ENCODE peak calls at places on chromosome 6, in seven cellular contexts. C is cardiac muscle cell, A is EL, P is MG63, Y is Daoy, Q is fibroblast of mammary gland, D is NCI-H524. J is an unnamed sample.

GRCh38 chr6:21022343-21023107 is 488.3 kb downstream of the CDKAL1 start:
- DNase-seq in C (no peak), A (no peak), P (no peak), Y (peak), Q (peak), D (no peak), J (peak)

GRCh38 chr6:131136021-131136847 is 967 bp downstream of the AKAP7 start:
- DNase-seq in C (no peak), A (peak), P (peak), Y (peak), Q (peak), D (no peak), J (no peak)

GRCh38 chr6:27863962-27864905 is 48.0 kb downstream of the OR2B2 start:
- DNase-seq in C (no peak), A (peak), P (no peak), Y (no peak), Q (peak), D (no peak), J (no peak)

GRCh38 chr6:144033816-144034540 is 25.9 kb upstream of the PLAGL1 start:
- DNase-seq in C (no peak), A (peak), P (peak), Y (peak), Q (peak), D (no peak), J (no peak)

GRCh38 chr6:121697921-121698320 is 262.5 kb downstream of the GJA1 start:
- DNase-seq in C (no peak), A (peak), P (no peak), Y (no peak), Q (no peak), D (no peak), J (no peak)

GRCh38 chr6:56647172-56647762 is 4.6 kb upstream of the DST start:
- DNase-seq in C (no peak), A (no peak), P (no peak), Y (no peak), Q (no peak), D (no peak), J (no peak)

GRCh38 chr6:43971776-43972126 is 155.5 kb downstream of the MRPL14 start:
- DNase-seq in C (no peak), A (peak), P (no peak), Y (no peak), Q (no peak), D (no peak), J (no peak)

GRCh38 chr6:137978252-137978896 is 111.3 kb downstream of the TNFAIP3 start:
- DNase-seq in C (no peak), A (peak), P (no peak), Y (peak), Q (no peak), D (no peak), J (no peak)

GRCh38 chr6:100460650-100461204 is 4.0 kb downstream of the SIM1 start:
- DNase-seq in C (no peak), A (peak), P (peak), Y (peak), Q (no peak), D (peak), J (no peak)

GRCh38 chr6:36697481-36697903 is at the start of gene RAB44:
- DNase-seq in C (no peak), A (no peak), P (no peak), Y (no peak), Q (no peak), D (no peak), J (no peak)

GRCh38 chr6:85459224-85459901 is 9.5 kb downstream of the NT5E start:
- DNase-seq in C (no peak), A (peak), P (no peak), Y (peak), Q (peak), D (no peak), J (no peak)

GRCh38 chr6:143952386-143952785 is 55.7 kb downstream of the PLAGL1 start:
- DNase-seq in C (no peak), A (no peak), P (no peak), Y (no peak), Q (no peak), D (no peak), J (no peak)

GRCh38 chr6:140394141-140394540 is 1019.7 kb upstream of the CITED2 start:
- DNase-seq in C (no peak), A (no peak), P (no peak), Y (no peak), Q (no peak), D (no peak), J (no peak)

GRCh38 chr6:23752414-23752813 is 373.6 kb upstream of the NRSN1 start:
- DNase-seq in C (no peak), A (no peak), P (no peak), Y (no peak), Q (no peak), D (no peak), J (no peak)

GRCh38 chr6:35287671-35288396 is 9.8 kb upstream of the DEF6 start:
- DNase-seq in C (no peak), A (no peak), P (peak), Y (no peak), Q (peak), D (no peak), J (no peak)

GRCh38 chr6:158627940-158628211 is 16.7 kb downstream of the DYNLT1 start:
- DNase-seq in C (no peak), A (no peak), P (no peak), Y (no peak), Q (no peak), D (no peak), J (no peak)

GRCh38 chr6:4972438-4972837 is 31.4 kb downstream of the RPP40 start:
- DNase-seq in C (no peak), A (no peak), P (no peak), Y (no peak), Q (no peak), D (no peak), J (no peak)

GRCh38 chr6:87541726-87542125 is 48.1 kb downstream of the RARS2 start:
- DNase-seq in C (no peak), A (no peak), P (no peak), Y (no peak), Q (no peak), D (no peak), J (no peak)

GRCh38 chr6:104118274-104118673 is 741.4 kb downstream of the HACE1 start:
- DNase-seq in C (no peak), A (peak), P (peak), Y (no peak), Q (peak), D (no peak), J (no peak)

GRCh38 chr6:109434456-109434855 is 6.0 kb downstream of the PPIL6 start:
- DNase-seq in C (no peak), A (no peak), P (no peak), Y (no peak), Q (peak), D (no peak), J (no peak)

GRCh38 chr6:138439546-138439945 is 35.5 kb downstream of the HEBP2 start:
- DNase-seq in C (no peak), A (no peak), P (no peak), Y (no peak), Q (no peak), D (no peak), J (no peak)

GRCh38 chr6:130965657-130966056 is 97.4 kb downstream of the EPB41L2 start:
- DNase-seq in C (no peak), A (peak), P (no peak), Y (no peak), Q (peak), D (no peak), J (no peak)

GRCh38 chr6:35311390-35312075 is 13.9 kb downstream of the DEF6 start:
- DNase-seq in C (no peak), A (no peak), P (no peak), Y (no peak), Q (no peak), D (no peak), J (no peak)

GRCh38 chr6:143531720-143532504 is 20.4 kb upstream of the FUCA2 start:
- DNase-seq in C (no peak), A (no peak), P (no peak), Y (no peak), Q (no peak), D (no peak), J (no peak)

GRCh38 chr6:34352305-34352937 is 40.0 kb downstream of the NUDT3 start:
- DNase-seq in C (no peak), A (peak), P (no peak), Y (no peak), Q (peak), D (no peak), J (no peak)

GRCh38 chr6:38806833-38807232 is 91.7 kb downstream of the DNAH8 start:
- DNase-seq in C (no peak), A (no peak), P (no peak), Y (no peak), Q (no peak), D (no peak), J (no peak)

GRCh38 chr6:89082439-89082838 is 1.9 kb downstream of the PNRC1 start:
- DNase-seq in C (no peak), A (peak), P (no peak), Y (peak), Q (peak), D (peak), J (no peak)

GRCh38 chr6:7243188-7243942 is 69.6 kb downstream of the SSR1 start:
- DNase-seq in C (peak), A (peak), P (no peak), Y (peak), Q (peak), D (peak), J (peak)

GRCh38 chr6:100230976-100231316 is 233.8 kb downstream of the SIM1 start:
- DNase-seq in C (no peak), A (peak), P (peak), Y (peak), Q (peak), D (no peak), J (no peak)

GRCh38 chr6:138600726-138601125 is 101.4 kb upstream of the NHSL1 start:
- DNase-seq in C (no peak), A (peak), P (no peak), Y (no peak), Q (peak), D (no peak), J (no peak)

GRCh38 chr6:193773-194310 is 98.4 kb upstream of the DUSP22 start:
- DNase-seq in C (no peak), A (no peak), P (no peak), Y (no peak), Q (no peak), D (peak), J (no peak)